ENCODE peak calls at places on chromosome 5, in seven cellular contexts. A is IMR-90, O is right lobe of liver, E is A549, Q is vagina, G is stomach, N is endothelial cell of umbilical vein. B is an unnamed sample.

GRCh38 chr5:129664336-129664937 is 83.5 kb upstream of the MINAR2 start:
- DNase-seq in A (peak), O (peak), G (peak), N (peak), E (peak), Q (no peak), B (no peak)

GRCh38 chr5:79561525-79561893 is 47.6 kb upstream of the HOMER1 start:
- DNase-seq in G (no peak), A (no peak), E (no peak), O (no peak), Q (no peak), N (no peak), B (no peak)

GRCh38 chr5:108924457-108924961 is 176.8 kb downstream of the FER start:
- DNase-seq in G (no peak), N (no peak), Q (no peak), O (no peak), E (peak), A (no peak), B (no peak)

GRCh38 chr5:149414405-149415244 is 35.5 kb upstream of the IL17B start:
- DNase-seq in E (no peak), G (no peak), Q (no peak), N (no peak), O (no peak), A (peak), B (no peak)

GRCh38 chr5:142141463-142141862 is 32.9 kb downstream of the NDFIP1 start:
- DNase-seq in O (no peak), N (no peak), E (no peak), Q (no peak), G (no peak), A (no peak), B (no peak)

GRCh38 chr5:180790020-180790419 is 12.6 kb downstream of the MGAT1 start:
- DNase-seq in G (no peak), A (no peak), Q (no peak), E (peak), N (peak), O (no peak), B (no peak)

GRCh38 chr5:80806929-80807328 is 152.1 kb upstream of the DHFR start:
- DNase-seq in O (no peak), Q (no peak), N (no peak), A (no peak), G (no peak), E (no peak), B (no peak)

GRCh38 chr5:110588241-110588962 is 138.1 kb downstream of the TMEM232 start:
- DNase-seq in G (no peak), E (no peak), N (no peak), O (no peak), Q (no peak), A (no peak), B (no peak)

GRCh38 chr5:95900383-95900958 is 61.2 kb downstream of the ELL2 start:
- DNase-seq in E (no peak), Q (no peak), A (peak), O (no peak), N (no peak), G (peak), B (no peak)

GRCh38 chr5:147101654-147102053 is 133.2 kb upstream of the STK32A start:
- DNase-seq in A (no peak), E (no peak), Q (no peak), G (no peak), N (no peak), O (no peak), B (no peak)

GRCh38 chr5:126115230-126115629 is 308.0 kb upstream of the GRAMD2B start:
- DNase-seq in Q (no peak), N (no peak), E (no peak), G (no peak), O (no peak), A (no peak), B (no peak)

GRCh38 chr5:159403906-159404641 is 73.8 kb upstream of the IL12B start:
- DNase-seq in G (no peak), Q (no peak), O (no peak), E (no peak), A (no peak), N (no peak), B (no peak)

GRCh38 chr5:56147106-56147505 is 86.0 kb downstream of the ANKRD55 start:
- DNase-seq in G (no peak), O (no peak), A (no peak), E (no peak), Q (no peak), N (no peak), B (no peak)
- TF ChIP-seq POLR2A in G (no peak), O (no peak), A (no peak), E (no peak), Q (no peak), N (no peak), B (no peak)

DNA sequence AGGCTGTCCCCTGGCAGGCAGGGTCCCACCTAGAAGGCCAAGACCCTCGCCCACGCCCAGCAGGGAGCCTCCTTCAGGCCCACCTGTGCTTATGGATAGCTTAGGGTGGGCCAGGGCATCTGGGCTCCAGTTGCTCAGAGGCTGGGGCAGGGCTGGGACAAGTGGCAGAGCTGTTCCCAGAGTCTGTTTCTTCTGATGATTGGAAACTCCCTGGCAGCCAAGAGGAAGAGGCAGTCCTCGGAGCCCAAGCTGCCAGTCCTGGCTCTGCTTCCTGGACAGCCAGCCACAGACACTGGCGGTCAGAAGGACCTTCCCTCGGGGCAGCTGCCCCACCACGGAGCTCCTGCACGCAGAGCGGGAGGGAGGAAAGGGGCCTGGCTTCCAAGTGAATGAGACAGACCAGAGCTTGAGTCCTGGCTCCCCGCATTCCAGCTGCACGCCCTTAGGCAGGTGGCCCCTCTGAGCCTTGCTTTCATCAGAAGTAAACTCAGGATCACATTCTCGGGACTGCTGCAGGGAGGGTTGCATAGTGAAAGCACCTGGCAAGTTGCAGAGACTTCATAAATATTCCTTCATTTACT is 38.0 kb upstream of the GABRP start:
- DNase-seq in O (peak), Q (no peak), E (no peak), G (peak), N (peak), A (peak), B (no peak)
- TF ChIP-seq POLR2A in O (no peak), Q (no peak), E (no peak), G (no peak), N (no peak), A (no peak), B (no peak)

GRCh38 chr5:179732918-179733763 is 519 bp downstream of the MAML1 start:
- DNase-seq in Q (no peak), E (peak), G (peak), A (peak), O (peak), N (peak), B (peak)

GRCh38 chr5:179733764-179734126 is 1.1 kb downstream of the MAML1 start:
- DNase-seq in N (no peak), G (no peak), E (no peak), Q (no peak), O (no peak), A (no peak), B (no peak)

GRCh38 chr5:179731791-179732411 is 721 bp upstream of the MAML1 start:
- DNase-seq in A (peak), G (no peak), E (no peak), Q (no peak), N (no peak), O (peak), B (peak)

GRCh38 chr5:179730852-179731251 is 1.8 kb upstream of the MAML1 start:
- DNase-seq in E (no peak), Q (no peak), N (no peak), O (peak), A (no peak), G (no peak), B (no peak)

DNA sequence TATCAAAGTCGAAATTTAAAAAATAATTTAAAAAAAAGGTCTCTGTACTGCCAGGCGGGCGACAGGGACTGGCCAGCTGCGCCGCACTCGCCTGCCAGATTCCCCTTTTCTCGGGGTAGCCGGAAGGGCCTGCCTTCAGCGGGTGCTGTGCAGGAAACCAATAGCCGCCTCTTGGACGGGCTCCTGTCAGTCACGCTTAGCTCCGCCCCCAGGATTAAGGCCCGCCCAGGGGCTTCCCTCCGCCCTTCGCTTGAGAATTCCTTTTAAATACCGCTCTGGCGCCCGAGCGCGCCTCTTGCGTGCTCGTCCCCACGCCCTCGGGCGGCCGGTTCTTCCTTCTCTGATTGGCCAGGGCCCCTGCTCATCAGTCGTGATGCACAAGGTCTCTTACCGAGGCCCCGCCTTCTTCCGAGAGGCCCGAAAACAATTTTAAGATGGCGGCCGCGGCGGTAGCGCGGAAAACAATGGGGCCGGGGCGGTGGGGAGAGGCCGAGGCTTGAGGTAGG is at the start of gene MAML1:
- DNase-seq in Q (peak), G (peak), N (peak), E (peak), O (peak), A (peak), B (peak)
- TF ChIP-seq POLR2A in Q (peak), G (peak), N (peak), E (peak), O (peak), A (peak), B (peak)

GRCh38 chr5:176388341-176389113 is at the start of the genes HIGD2A and NOP16:
- DNase-seq in A (peak), E (peak), O (peak), N (peak), G (peak), Q (no peak), B (peak)

GRCh38 chr5:176387384-176387925 is 943 bp downstream of the NOP16 start:
- DNase-seq in Q (no peak), A (no peak), G (no peak), O (no peak), N (peak), E (no peak), B (no peak)

GRCh38 chr5:176388003-176388340 is 426 bp downstream of the NOP16 start:
- DNase-seq in O (no peak), E (peak), A (peak), Q (no peak), G (no peak), N (no peak), B (peak)

GRCh38 chr5:176391479-176391878 is 2.9 kb downstream of the HIGD2A start:
- DNase-seq in G (no peak), Q (no peak), O (no peak), A (no peak), N (no peak), E (no peak), B (no peak)

GRCh38 chr5:176389114-176389768 is 690 bp downstream of the HIGD2A start:
- DNase-seq in Q (no peak), G (no peak), A (no peak), E (no peak), O (no peak), N (no peak), B (peak)
- TF ChIP-seq POLR2A in Q (peak), G (no peak), A (no peak), E (peak), O (peak), N (peak), B (peak)

DNA sequence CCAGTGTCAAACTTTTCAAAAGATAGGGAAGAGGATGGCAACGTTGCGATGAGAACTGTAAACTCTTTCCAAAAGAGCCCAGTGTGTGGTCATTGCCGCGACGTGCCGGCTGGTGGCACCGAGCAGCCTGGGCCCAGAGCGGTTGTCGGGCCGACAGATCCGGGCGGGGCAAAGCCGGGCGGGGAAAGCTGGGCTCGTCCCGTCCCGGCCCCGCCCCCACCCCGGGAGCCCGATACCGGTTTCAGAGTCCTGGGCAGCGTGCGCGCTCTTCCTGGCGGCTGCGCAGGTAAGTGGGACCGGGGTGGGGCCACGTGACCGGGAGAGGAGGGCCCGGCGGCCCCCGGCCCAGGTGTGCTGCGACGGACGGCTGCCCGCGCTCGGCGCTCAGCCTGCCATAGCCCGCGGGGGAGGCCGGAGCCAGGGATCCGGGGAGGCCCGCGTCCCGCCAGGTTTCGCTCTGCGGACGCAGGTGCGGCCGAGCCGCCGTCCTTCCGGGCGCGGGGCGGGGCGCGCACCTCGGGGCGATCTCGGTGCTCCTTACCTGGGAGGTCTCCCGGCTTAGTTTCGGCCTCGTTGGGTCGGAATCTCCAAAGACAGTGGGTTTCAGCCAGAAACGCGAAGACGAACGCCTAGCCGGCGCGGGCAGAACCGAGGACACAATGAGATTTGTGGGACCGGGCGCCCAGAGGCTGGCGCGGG is at the start of gene MARVELD2:
- DNase-seq in E (peak), N (peak), O (peak), G (peak), A (peak), Q (no peak), B (no peak)
- TF ChIP-seq POLR2A in E (peak), N (no peak), O (peak), G (no peak), A (no peak), Q (no peak), B (no peak)

DNA sequence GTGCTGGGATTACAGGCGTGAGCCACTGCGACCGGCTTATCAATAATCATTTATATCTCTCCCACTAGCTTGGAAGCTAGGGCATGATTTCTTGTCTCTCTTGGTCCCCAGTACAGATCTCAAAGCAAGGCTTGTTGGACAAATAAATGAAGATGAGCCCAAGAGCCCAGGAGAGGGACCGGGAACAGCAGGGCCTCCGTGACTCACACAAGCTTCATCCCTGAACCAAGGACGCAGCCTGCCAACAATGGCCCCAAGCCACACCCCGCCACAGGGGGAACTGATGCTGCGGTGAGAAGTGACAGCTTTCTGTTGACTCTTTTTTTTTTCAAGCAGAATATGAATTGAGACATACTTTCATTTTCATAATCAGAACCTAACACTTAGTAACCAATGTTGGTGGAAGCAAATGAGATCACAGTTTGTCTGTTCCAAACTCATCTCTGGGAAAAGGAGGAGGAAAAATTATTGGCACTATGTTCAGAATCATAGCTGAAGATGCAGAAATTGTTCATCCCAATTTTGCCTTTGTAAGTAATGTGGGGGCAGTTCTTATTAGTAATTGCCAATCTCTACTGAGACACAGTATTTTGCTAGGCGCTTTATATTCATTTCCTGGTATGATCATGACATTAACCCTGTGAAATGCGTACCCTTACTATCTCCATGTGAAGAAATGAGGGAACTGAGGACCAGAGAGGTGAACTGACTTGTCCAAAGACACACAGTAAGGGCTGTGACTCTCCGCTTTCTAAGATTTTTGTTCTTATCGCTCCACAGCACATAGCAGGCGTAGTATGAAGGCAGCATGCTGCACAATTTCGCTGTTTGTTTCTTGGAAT is 6.6 kb upstream of the DUSP1 start:
- DNase-seq in Q (no peak), N (peak), A (peak), O (peak), E (peak), G (peak), B (no peak)
- TF ChIP-seq POLR2A in Q (peak), N (no peak), A (no peak), O (peak), E (no peak), G (no peak), B (no peak)